ENCODE peak calls at places on chromosomes 1 and 21, in four cellular contexts. One of them, this sample, is unnamed.

GRCh38 chr1:42876009-42876408 is 29.6 kb downstream of the ZNF691 start:
- DNase-seq in H9: no peak
- DNase-seq in H1: no peak
- DNase-seq in IMR-90: no peak
- DNase-seq in this sample: no peak

GRCh38 chr1:115753830-115754229 is 14.7 kb downstream of the CASQ2 start:
- DNase-seq in H9: no peak
- DNase-seq in H1: no peak
- DNase-seq in IMR-90: no peak
- DNase-seq in this sample: no peak

GRCh38 chr21:45224189-45224938 is 63.3 kb downstream of the POFUT2 start:
- DNase-seq in H9: no peak
- DNase-seq in H1: no peak
- DNase-seq in IMR-90: peak
- DNase-seq in this sample: no peak

GRCh38 chr21:36141513-36141925 is 6.6 kb downstream of the CBR3 start:
- DNase-seq in H9: peak
- DNase-seq in H1: peak
- DNase-seq in IMR-90: peak
- DNase-seq in this sample: peak

GRCh38 chr1:175679931-175680652 is 63.3 kb downstream of the TNR start:
- DNase-seq in H9: no peak
- DNase-seq in H1: no peak
- DNase-seq in IMR-90: no peak
- DNase-seq in this sample: no peak

GRCh38 chr1:15621975-15622374 is 4.7 kb downstream of the DDI2 start:
- DNase-seq in H9: no peak
- DNase-seq in H1: no peak
- DNase-seq in IMR-90: no peak
- DNase-seq in this sample: no peak

GRCh38 chr21:15730484-15731242 is 881 bp downstream of the USP25 start:
- DNase-seq in H9: no peak
- DNase-seq in H1: no peak
- DNase-seq in IMR-90: no peak
- DNase-seq in this sample: peak

GRCh38 chr1:65528104-65528503 is 107.6 kb downstream of the LEPR start:
- DNase-seq in H9: no peak
- DNase-seq in H1: no peak
- DNase-seq in IMR-90: no peak
- DNase-seq in this sample: no peak

GRCh38 chr1:205584732-205585131 is 47.1 kb downstream of the ELK4 start:
- DNase-seq in H9: peak
- DNase-seq in H1: no peak
- DNase-seq in IMR-90: no peak
- DNase-seq in this sample: no peak

GRCh38 chr1:11952455-11953109 is 18.1 kb downstream of the PLOD1 start:
- DNase-seq in H9: no peak
- DNase-seq in H1: no peak
- DNase-seq in IMR-90: no peak
- DNase-seq in this sample: no peak

GRCh38 chr1:224779491-224780020 is 149.9 kb upstream of the DNAH14 start:
- DNase-seq in H9: no peak
- DNase-seq in H1: no peak
- DNase-seq in IMR-90: no peak
- DNase-seq in this sample: peak

GRCh38 chr1:24931481-24932221 is 1.6 kb upstream of the RUNX3 start:
- DNase-seq in H9: peak
- DNase-seq in H1: no peak
- DNase-seq in IMR-90: no peak
- DNase-seq in this sample: peak

GRCh38 chr1:160399544-160400283 is 650 bp upstream of the VANGL2 start:
- DNase-seq in H9: no peak
- DNase-seq in H1: no peak
- DNase-seq in IMR-90: no peak
- DNase-seq in this sample: peak

GRCh38 chr1:160394673-160395072 is 5.7 kb upstream of the VANGL2 start:
- DNase-seq in H9: no peak
- DNase-seq in H1: no peak
- DNase-seq in IMR-90: no peak
- DNase-seq in this sample: no peak

GRCh38 chr1:160398823-160399222 is 1.5 kb upstream of the VANGL2 start:
- DNase-seq in H9: no peak
- DNase-seq in H1: no peak
- DNase-seq in IMR-90: no peak
- DNase-seq in this sample: no peak

GRCh38 chr1:160400284-160400645 is at the start of gene VANGL2:
- DNase-seq in H9: peak
- DNase-seq in H1: no peak
- DNase-seq in IMR-90: peak
- DNase-seq in this sample: peak

DNA sequence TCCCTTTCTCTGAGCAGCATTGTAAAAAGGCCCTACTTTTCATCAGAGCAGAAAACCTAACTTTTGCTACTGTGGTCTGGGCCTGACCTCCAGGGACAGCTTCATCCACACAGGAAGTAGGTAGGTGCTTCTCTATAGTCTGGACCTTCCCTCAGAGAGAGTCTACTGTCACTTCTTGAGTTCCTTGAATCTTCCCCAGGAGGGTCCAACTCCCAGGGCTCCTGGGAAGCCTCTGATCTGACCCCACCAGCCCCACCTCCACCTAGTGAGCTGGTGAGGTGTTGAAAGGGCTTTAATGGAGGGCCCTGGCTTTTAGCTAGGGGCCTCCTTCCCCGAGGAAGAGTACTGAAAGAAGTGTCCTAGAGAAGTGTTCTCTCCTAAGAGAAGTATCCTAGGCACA is 2.7 kb upstream of the VANGL2 start:
- DNase-seq in H9: no peak
- DNase-seq in H1: no peak
- DNase-seq in IMR-90: no peak
- DNase-seq in this sample: no peak
- H3K18ac ChIP-seq in H9: no peak
- H3K18ac ChIP-seq in H1: no peak
- H3K18ac ChIP-seq in IMR-90: no peak
- H3K18ac ChIP-seq in this sample: no peak

DNA sequence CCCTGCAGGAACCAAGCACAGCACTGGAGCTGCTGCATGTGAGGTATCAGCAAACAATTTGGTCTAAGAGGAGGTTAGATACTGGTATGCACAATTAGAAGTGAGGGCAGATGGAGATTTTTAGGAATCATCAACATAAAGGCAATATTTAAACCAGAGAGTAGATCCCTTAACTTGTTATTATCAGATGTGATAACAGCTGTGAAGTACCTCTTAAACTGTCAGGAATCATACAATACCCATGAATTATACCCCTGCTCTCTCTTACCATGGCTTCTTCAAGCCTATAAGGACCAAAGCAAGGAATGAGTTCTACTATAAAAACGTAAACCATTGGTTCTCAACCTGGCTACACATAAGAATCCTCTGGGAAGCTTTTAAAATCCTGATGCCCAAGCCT is 3.9 kb downstream of the BCAR3 start:
- DNase-seq in H9: no peak
- DNase-seq in H1: no peak
- DNase-seq in IMR-90: no peak
- DNase-seq in this sample: no peak
- H3K56ac ChIP-seq in H9: no peak
- H3K56ac ChIP-seq in H1: no peak
- H3K56ac ChIP-seq in IMR-90: no peak
- H3K56ac ChIP-seq in this sample: peak

GRCh38 chr1:38267037-38268036 is 220.7 kb upstream of the POU3F1 start:
- DNase-seq in H9: no peak
- DNase-seq in H1: no peak
- DNase-seq in IMR-90: no peak
- DNase-seq in this sample: no peak
- H3K18ac ChIP-seq in H9: peak
- H3K18ac ChIP-seq in H1: no peak
- H3K18ac ChIP-seq in IMR-90: no peak
- H3K18ac ChIP-seq in this sample: no peak

DNA sequence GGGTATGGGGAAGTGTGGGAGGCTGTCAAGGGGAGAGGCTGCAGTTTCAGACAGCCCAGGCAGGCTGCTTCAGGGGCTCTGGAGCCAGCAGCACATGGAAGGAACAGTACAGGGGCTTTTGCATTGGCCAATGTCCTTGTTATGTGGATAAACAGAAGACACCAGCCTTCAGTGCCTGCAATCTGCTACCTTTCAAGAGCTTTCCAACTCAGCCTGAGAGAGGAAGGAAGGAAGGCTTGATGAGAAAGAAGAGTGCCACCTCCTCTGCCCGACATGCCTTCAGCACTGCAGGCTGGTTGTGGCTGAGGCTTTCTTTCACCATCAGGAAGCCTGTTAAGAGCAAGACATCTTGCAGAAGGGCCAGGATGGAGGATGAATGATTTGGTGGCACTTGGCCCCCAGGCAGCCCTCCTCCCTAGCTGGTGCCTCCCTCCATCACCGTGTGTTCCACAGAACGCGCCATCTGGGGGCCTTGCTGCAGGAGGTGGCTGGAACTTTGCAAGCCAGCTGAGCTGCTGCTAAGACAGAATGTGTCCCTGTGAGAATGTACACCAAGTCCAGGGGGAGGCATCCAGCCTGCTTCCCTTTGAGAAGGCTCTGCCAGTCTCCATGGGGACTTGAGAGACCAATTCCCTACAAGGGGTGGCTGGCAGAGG is 372.4 kb upstream of the PROX1 start:
- DNase-seq in H9: no peak
- DNase-seq in H1: no peak
- DNase-seq in IMR-90: no peak
- DNase-seq in this sample: no peak
- H3K56ac ChIP-seq in H9: no peak
- H3K56ac ChIP-seq in H1: no peak
- H3K56ac ChIP-seq in IMR-90: no peak
- H3K56ac ChIP-seq in this sample: no peak

DNA sequence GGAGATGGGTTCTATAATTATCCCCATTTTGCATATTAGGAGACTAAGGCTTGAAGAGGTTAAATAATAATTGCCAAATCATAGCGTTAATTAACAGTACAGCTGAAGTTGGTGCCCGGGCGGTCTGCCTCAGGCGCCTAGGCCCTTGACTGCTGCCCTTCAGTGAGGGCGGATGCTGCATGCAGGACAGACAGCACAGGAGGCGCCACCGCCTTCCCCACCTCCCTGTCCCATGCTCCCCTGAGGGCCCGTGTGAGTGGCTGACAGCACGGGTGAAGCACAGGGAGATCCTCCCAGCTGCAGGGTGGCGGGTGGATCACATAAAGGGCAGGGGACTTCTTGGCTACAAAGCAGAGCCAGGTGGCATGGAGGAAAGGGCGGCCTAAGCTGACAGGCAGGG is 49.0 kb downstream of the DDX20 start:
- DNase-seq in H9: peak
- DNase-seq in H1: no peak
- DNase-seq in IMR-90: no peak
- DNase-seq in this sample: no peak
- H3K18ac ChIP-seq in H9: no peak
- H3K18ac ChIP-seq in H1: no peak
- H3K18ac ChIP-seq in IMR-90: no peak
- H3K18ac ChIP-seq in this sample: no peak

This sample was measured in mesendoderm.